ENCODE peak calls at places on chromosomes 6 and 20, in six cellular contexts. Z is WTC11, T is H1, P is endothelial cell of umbilical vein, N is HepG2, L is K562. I is an unnamed sample.

GRCh38 chr6:166800110-166800509 is 156.2 kb downstream of the RNASET2 start:
- DNase-seq in N (no peak), T (peak), Z (no peak), P (no peak), L (no peak), I (no peak)

GRCh38 chr6:40247516-40248115 is 313.4 kb upstream of the MOCS1 start:
- DNase-seq in L (no peak), P (no peak), T (peak), Z (no peak), N (no peak), I (no peak)

GRCh38 chr20:53805895-53806384 is 212.3 kb upstream of the ZNF217 start:
- DNase-seq in Z (no peak), T (no peak), L (no peak), N (no peak), P (peak), I (peak)

GRCh38 chr20:56810141-56810540 is 181.0 kb downstream of the TFAP2C start:
- DNase-seq in L (no peak), P (no peak), N (no peak), Z (no peak), T (no peak), I (no peak)

GRCh38 chr6:49693512-49693911 is 19.8 kb downstream of the CRISP2 start:
- DNase-seq in T (no peak), P (no peak), L (no peak), N (no peak), Z (no peak), I (no peak)

GRCh38 chr6:132161283-132161682 is 210.1 kb upstream of the CCN2 start:
- DNase-seq in P (peak), Z (no peak), T (no peak), N (peak), L (no peak), I (peak)

GRCh38 chr6:34115396-34116314 is 30.2 kb downstream of the GRM4 start:
- DNase-seq in L (peak), N (no peak), Z (peak), T (peak), P (peak), I (no peak)

GRCh38 chr20:45383131-45383530 is 5.0 kb upstream of the TP53TG5 start:
- DNase-seq in T (no peak), P (no peak), Z (no peak), L (no peak), N (no peak), I (no peak)

GRCh38 chr6:55953384-55953783 is 78.0 kb upstream of the BMP5 start:
- DNase-seq in P (peak), Z (no peak), N (peak), T (no peak), L (no peak), I (peak)

GRCh38 chr6:137740347-137740746 is 126.7 kb upstream of the TNFAIP3 start:
- DNase-seq in T (no peak), Z (no peak), L (no peak), N (no peak), P (no peak), I (no peak)

GRCh38 chr6:54037277-54037779 is 73.9 kb upstream of the MLIP start:
- DNase-seq in L (no peak), Z (no peak), N (peak), T (no peak), P (no peak), I (no peak)

GRCh38 chr6:100228437-100229424 is 234.7 kb upstream of the MCHR2 start:
- DNase-seq in L (peak), N (peak), P (peak), T (peak), Z (peak), I (peak)

GRCh38 chr6:145373826-145374225 is 361.5 kb downstream of the EPM2A start:
- DNase-seq in Z (no peak), N (no peak), P (no peak), T (no peak), L (no peak), I (no peak)

GRCh38 chr6:18362058-18362561 is 25.0 kb upstream of the RNF144B start:
- DNase-seq in L (no peak), Z (no peak), P (peak), T (no peak), N (no peak), I (no peak)

GRCh38 chr6:117389227-117390057 is 36.3 kb downstream of the ROS1 start:
- DNase-seq in T (no peak), Z (no peak), L (no peak), P (no peak), N (peak), I (peak)

DNA sequence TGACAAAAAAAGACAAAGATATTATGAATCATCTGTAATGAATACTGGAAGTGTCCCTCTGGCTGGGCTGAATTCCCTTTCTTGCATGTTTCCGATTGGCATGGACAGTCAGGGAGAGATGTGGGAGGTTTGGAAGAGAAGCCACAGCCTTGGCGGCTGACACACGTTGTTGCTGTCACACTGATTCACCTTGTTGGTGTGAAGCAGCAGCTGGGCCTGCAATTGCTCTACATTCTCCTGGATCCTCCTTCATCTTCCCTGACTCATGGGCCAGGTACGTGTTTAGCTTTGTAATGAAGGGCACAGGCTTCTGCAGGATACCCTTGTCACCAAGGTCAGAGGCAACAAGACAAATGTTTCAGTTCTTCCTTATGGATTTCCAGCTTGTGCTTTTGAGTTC is 13.4 kb upstream of the SMIM8 start:
- DNase-seq in T (no peak), P (no peak), Z (no peak), L (no peak), N (no peak), I (no peak)
- TF ChIP-seq JUN in T (no peak), P (no peak), Z (no peak), L (no peak), N (no peak), I (no peak)

GRCh38 chr6:151043944-151044343 is 178.4 kb downstream of the MTHFD1L start:
- DNase-seq in T (no peak), N (no peak), P (peak), Z (no peak), L (no peak), I (no peak)
- TF ChIP-seq JUN in T (no peak), N (no peak), P (no peak), Z (no peak), L (no peak), I (no peak)

DNA sequence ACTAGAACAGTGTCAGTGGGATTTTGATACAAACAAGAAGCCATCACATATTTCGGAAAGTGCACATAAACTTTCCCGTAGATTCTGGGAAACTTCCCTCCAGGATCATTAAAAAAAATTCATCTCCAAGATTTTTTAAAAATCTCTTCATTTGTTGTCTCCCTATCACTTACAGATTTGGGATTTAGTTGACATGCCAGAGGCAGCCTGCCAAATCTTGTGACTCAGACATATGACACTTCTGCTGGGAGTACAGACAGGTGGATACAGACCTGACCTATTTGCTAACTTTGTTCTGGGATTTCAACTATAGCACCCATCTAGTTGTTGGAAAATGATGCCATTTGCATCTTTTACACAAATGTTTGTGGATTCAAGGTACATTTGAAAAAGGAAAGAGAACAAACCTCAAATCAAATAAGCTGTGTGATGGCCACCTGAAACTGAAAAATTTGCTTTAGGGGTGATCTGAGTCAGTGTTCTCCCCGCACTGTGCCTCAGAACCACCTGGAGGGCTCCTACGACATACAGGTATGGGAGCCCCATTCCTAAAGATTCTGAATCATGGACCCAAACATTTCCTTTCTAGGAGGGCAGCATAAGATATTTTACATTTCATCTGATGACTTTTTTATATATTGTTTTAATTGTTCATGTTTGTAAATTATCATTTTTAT is 21.9 kb upstream of the CD2AP start:
- DNase-seq in N (no peak), L (no peak), P (no peak), Z (no peak), T (no peak), I (no peak)
- TF ChIP-seq JUN in N (no peak), L (no peak), P (no peak), Z (no peak), T (no peak), I (no peak)

DNA sequence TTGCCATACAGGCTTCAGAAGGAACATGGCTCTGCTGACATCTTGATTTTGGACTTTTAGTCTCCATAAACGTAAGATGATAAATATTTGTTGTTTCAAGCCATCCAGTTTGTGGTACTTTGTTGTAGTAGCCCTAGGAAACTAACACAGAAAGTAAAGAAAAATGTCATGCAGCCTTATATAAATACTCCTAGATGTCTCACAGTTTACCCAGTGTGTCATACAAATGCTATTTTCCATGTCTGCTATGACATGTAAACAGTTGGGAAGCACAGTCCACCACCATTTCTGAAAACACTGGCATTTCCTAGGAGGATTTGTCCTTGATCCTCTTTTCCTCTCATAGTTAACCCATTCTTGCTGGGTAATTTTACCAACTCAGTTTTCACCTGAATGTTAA is 30.6 kb upstream of the ME1 start:
- DNase-seq in N (peak), P (no peak), T (no peak), Z (no peak), L (no peak), I (no peak)
- TF ChIP-seq JUN in N (no peak), P (no peak), T (no peak), Z (no peak), L (no peak), I (no peak)